ENCODE peak calls at places on chromosomes 16 and 17, in seven cellular contexts. D, G, O, L, F, N and M are unnamed samples.

GRCh38 chr16:84950906-84951305 is 60.4 kb downstream of the ZDHHC7 start:
- DNase-seq in D (no peak), G (no peak), O (no peak), L (peak; percentile 72), F (peak; percentile 66), N (no peak), M (no peak)

GRCh38 chr16:56964243-56965148 is 2.7 kb downstream of the CETP start:
- DNase-seq in D (peak; percentile 90), G (peak; percentile 47), O (peak; percentile 84), L (peak; percentile 97), F (peak; percentile 85), N (peak; percentile 76), M (peak; percentile 62)

GRCh38 chr17:42809250-42809649 is 10.6 kb downstream of the CNTD1 start:
- DNase-seq in D (no peak), G (no peak), O (peak; percentile 93), L (no peak), F (peak; percentile 27), N (peak; percentile 58), M (peak; percentile 19)

GRCh38 chr17:13031718-13032350 is 14.0 kb upstream of the ELAC2 start:
- DNase-seq in D (peak; percentile 65), G (no peak), O (peak; percentile 47), L (peak; percentile 79), F (peak; percentile 71), N (peak; percentile 45), M (peak; percentile 20)

GRCh38 chr16:85524630-85525463 is 88.3 kb upstream of the GSE1 start:
- DNase-seq in D (no peak), G (no peak), O (peak; percentile 49), L (no peak), F (peak; percentile 29), N (peak; percentile 22), M (peak; percentile 45)

GRCh38 chr16:65176603-65177002 is 54.7 kb upstream of the CDH11 start:
- DNase-seq in D (no peak), G (no peak), O (peak; percentile 93), L (no peak), F (no peak), N (no peak), M (no peak)

GRCh38 chr17:42463976-42464400 is 5.3 kb downstream of the ATP6V0A1 start:
- DNase-seq in D (no peak), G (no peak), O (no peak), L (no peak), F (peak; percentile 67), N (no peak), M (no peak)

GRCh38 chr16:68328151-68328859 is 17.5 kb downstream of the PRMT7 start:
- DNase-seq in D (peak; percentile 88), G (no peak), O (peak; percentile 83), L (peak; percentile 96), F (peak; percentile 88), N (peak; percentile 85), M (peak; percentile 38)

GRCh38 chr16:57884655-57885133 is 82.4 kb upstream of the KIFC3 start:
- DNase-seq in D (no peak), G (no peak), O (no peak), L (peak; percentile 64), F (no peak), N (no peak), M (no peak)

GRCh38 chr16:29678691-29679267 is at the start of gene QPRT:
- DNase-seq in D (peak; percentile 90), G (no peak), O (peak; percentile 22), L (peak; percentile 95), F (peak; percentile 21), N (no peak), M (peak; percentile 66)

GRCh38 chr17:28717578-28718316 is at the start of gene RAB34:
- DNase-seq in D (peak; percentile 97), G (no peak), O (peak; percentile 89), L (peak; percentile 98), F (peak; percentile 90), N (peak; percentile 63), M (peak; percentile 75)

GRCh38 chr16:27686926-27687325 is 137.0 kb downstream of the KATNIP start:
- DNase-seq in D (no peak), G (no peak), O (no peak), L (no peak), F (no peak), N (no peak), M (no peak)

GRCh38 chr16:68086336-68086821 is 1.2 kb downstream of the NFATC3 start:
- DNase-seq in D (peak; percentile 53), G (no peak), O (peak; percentile 59), L (peak; percentile 59), F (peak; percentile 49), N (no peak), M (no peak)

GRCh38 chr16:15682105-15682570 is 32.1 kb downstream of the NDE1 start:
- DNase-seq in D (peak; percentile 39), G (no peak), O (peak; percentile 84), L (peak; percentile 78), F (peak; percentile 80), N (peak; percentile 20), M (peak; percentile 45)

GRCh38 chr17:50603340-50603739 is 31.3 kb upstream of the ABCC3 start:
- DNase-seq in D (no peak), G (no peak), O (no peak), L (peak; percentile 72), F (peak; percentile 37), N (no peak), M (no peak)

GRCh38 chr17:76458580-76459490 is 5.9 kb upstream of the UBE2O start:
- DNase-seq in D (peak; percentile 86), G (no peak), O (peak; percentile 64), L (peak; percentile 94), F (peak; percentile 78), N (no peak), M (peak; percentile 22)

GRCh38 chr17:80877095-80877828 is 114.4 kb upstream of the CHMP6 start:
- DNase-seq in D (no peak), G (no peak), O (no peak), L (no peak), F (no peak), N (no peak), M (no peak)

GRCh38 chr16:70493863-70494770 is 29.2 kb downstream of the COG4 start:
- DNase-seq in D (peak; percentile 68), G (no peak), O (peak; percentile 28), L (no peak), F (no peak), N (no peak), M (no peak)

GRCh38 chr16:27775254-27775653 is 225.3 kb downstream of the KATNIP start:
- DNase-seq in D (no peak), G (no peak), O (no peak), L (no peak), F (no peak), N (no peak), M (no peak)

GRCh38 chr17:77392376-77393273 is 251.9 kb downstream of the SEC14L1 start:
- DNase-seq in D (peak; percentile 61), G (no peak), O (no peak), L (peak; percentile 87), F (peak; percentile 89), N (no peak), M (no peak)

GRCh38 chr17:6393368-6393952 is 41.5 kb downstream of the AIPL1 start:
- DNase-seq in D (no peak), G (no peak), O (no peak), L (peak; percentile 36), F (no peak), N (no peak), M (no peak)

GRCh38 chr16:54459509-54460235 is 173.1 kb upstream of the IRX3 start:
- DNase-seq in D (no peak), G (no peak), O (no peak), L (no peak), F (no peak), N (no peak), M (no peak)

GRCh38 chr17:30323895-30324319 is 9.9 kb downstream of the TMIGD1 start:
- DNase-seq in D (no peak), G (no peak), O (no peak), L (no peak), F (peak; percentile 43), N (peak; percentile 44), M (no peak)

GRCh38 chr17:80822700-80823410 is 168.8 kb upstream of the CHMP6 start:
- DNase-seq in D (no peak), G (no peak), O (no peak), L (no peak), F (no peak), N (no peak), M (no peak)

GRCh38 chr17:33292184-33292980 is 713 bp downstream of the ASIC2 start:
- DNase-seq in D (peak; percentile 48), G (no peak), O (peak; percentile 20), L (peak; percentile 58), F (peak; percentile 67), N (no peak), M (peak; percentile 40)

GRCh38 chr16:12532871-12533610 is 270.6 kb downstream of the CPPED1 start:
- DNase-seq in D (no peak), G (no peak), O (no peak), L (no peak), F (no peak), N (no peak), M (no peak)

GRCh38 chr17:45232514-45233422 is 11.1 kb downstream of the FMNL1 start:
- DNase-seq in D (no peak), G (no peak), O (no peak), L (no peak), F (peak; percentile 12), N (no peak), M (no peak)
- TF ChIP-seq CTCF in D (no peak), G (no peak), O (no peak), L (no peak), F (no peak), N (no peak), M (no peak)

GRCh38 chr16:49664221-49665215 is 191.4 kb downstream of the ZNF423 start:
- DNase-seq in D (no peak), G (no peak), O (no peak), L (no peak), F (no peak), N (peak; percentile 18), M (no peak)
- H3K4me1 ChIP-seq in D (peaks cover 26% of the 10 kb centered on the region), G (peaks cover 7% of the 10 kb centered on the region), O (no peaks in the 10 kb centered on the region), L (peaks cover 19% of the 10 kb centered on the region), F (no peaks in the 10 kb centered on the region), N (no peaks in the 10 kb centered on the region), M (no peaks in the 10 kb centered on the region)

GRCh38 chr17:55584055-55584685 is 72.9 kb upstream of the SMIM36 start:
- DNase-seq in D (no peak), G (no peak), O (peak; percentile 33), L (no peak), F (peak; percentile 63), N (no peak), M (peak; percentile 22)
- TF ChIP-seq CTCF in D (no peak), G (no peak), O (no peak), L (no peak), F (no peak), N (no peak), M (no peak)

GRCh38 chr16:72937360-72937759 is 110.6 kb downstream of the ZFHX3 start:
- DNase-seq in D (no peak), G (no peak), O (no peak), L (no peak), F (no peak), N (no peak), M (no peak)

GRCh38 chr16:72936408-72936807 is 111.5 kb downstream of the ZFHX3 start:
- DNase-seq in D (no peak), G (no peak), O (no peak), L (no peak), F (no peak), N (no peak), M (no peak)

GRCh38 chr16:72934661-72935403 is 113.1 kb downstream of the ZFHX3 start:
- DNase-seq in D (no peak), G (no peak), O (no peak), L (no peak), F (no peak), N (peak; percentile 69), M (no peak)

GRCh38 chr16:72937916-72938315 is 110.0 kb downstream of the ZFHX3 start:
- DNase-seq in D (no peak), G (no peak), O (no peak), L (no peak), F (no peak), N (no peak), M (no peak)

GRCh38 chr16:72935896-72936295 is 112.0 kb downstream of the ZFHX3 start:
- DNase-seq in D (peak; percentile 61), G (no peak), O (no peak), L (no peak), F (no peak), N (peak; percentile 46), M (no peak)
- H3K4me1 ChIP-seq in D (peaks cover 4% of the 10 kb centered on the region), G (peaks cover 8% of the 10 kb centered on the region), O (peaks cover 17% of the 10 kb centered on the region), L (peaks cover 17% of the 10 kb centered on the region), F (peaks cover 52% of the 10 kb centered on the region), N (no peaks in the 10 kb centered on the region), M (peaks cover 6% of the 10 kb centered on the region)